ENCODE peak calls at places on chromosomes 12 and 14, in four cellular contexts. U, E, K and O are unnamed samples.

GRCh38 chr12:52952082-52952801 is 3.3 kb downstream of the KRT18 start:
- DNase-seq in K (no peak), E (peak), U (no peak), O (no peak)

GRCh38 chr14:77714926-77715325 is 7.0 kb downstream of the SLIRP start:
- DNase-seq in K (no peak), U (no peak), E (no peak), O (no peak)

GRCh38 chr12:24062642-24063245 is 113.3 kb upstream of the SOX5 start:
- DNase-seq in U (no peak), E (no peak), K (no peak), O (no peak)

GRCh38 chr14:33857650-33858049 is 93.2 kb downstream of the EGLN3 start:
- DNase-seq in E (no peak), U (no peak), K (no peak), O (no peak)

GRCh38 chr14:23055147-23055550 is 2.2 kb downstream of the CDH24 start:
- DNase-seq in K (no peak), E (no peak), U (no peak), O (no peak)

GRCh38 chr14:29913550-29913949 is 14.1 kb downstream of the PRKD1 start:
- DNase-seq in K (no peak), U (no peak), E (no peak), O (no peak)

GRCh38 chr14:21933681-21934080 is 260.1 kb upstream of the OR4E1 start:
- DNase-seq in K (no peak), U (no peak), E (no peak), O (peak)

GRCh38 chr12:77591959-77592358 is 238.7 kb upstream of the NAV3 start:
- DNase-seq in U (no peak), E (no peak), K (no peak), O (no peak)

GRCh38 chr12:58819345-58819744 is 101.0 kb downstream of the LRIG3 start:
- DNase-seq in E (no peak), U (no peak), K (no peak), O (no peak)

GRCh38 chr12:95601091-95601490 is 49.8 kb upstream of the USP44 start:
- DNase-seq in E (no peak), U (no peak), K (no peak), O (no peak)

GRCh38 chr12:95117178-95117599 is 43.8 kb upstream of the NR2C1 start:
- DNase-seq in K (peak), E (peak), U (peak), O (peak)

GRCh38 chr12:105721051-105721825 is 390.7 kb downstream of the C12orf75 start:
- DNase-seq in E (no peak), K (no peak), U (no peak), O (no peak)

GRCh38 chr14:71651228-71651627 is 281.0 kb upstream of the RGS6 start:
- DNase-seq in K (no peak), U (no peak), E (no peak), O (no peak)

GRCh38 chr14:67385120-67385519 is 25.0 kb downstream of the EIF2S1 start:
- DNase-seq in E (no peak), K (no peak), U (no peak), O (peak)

DNA sequence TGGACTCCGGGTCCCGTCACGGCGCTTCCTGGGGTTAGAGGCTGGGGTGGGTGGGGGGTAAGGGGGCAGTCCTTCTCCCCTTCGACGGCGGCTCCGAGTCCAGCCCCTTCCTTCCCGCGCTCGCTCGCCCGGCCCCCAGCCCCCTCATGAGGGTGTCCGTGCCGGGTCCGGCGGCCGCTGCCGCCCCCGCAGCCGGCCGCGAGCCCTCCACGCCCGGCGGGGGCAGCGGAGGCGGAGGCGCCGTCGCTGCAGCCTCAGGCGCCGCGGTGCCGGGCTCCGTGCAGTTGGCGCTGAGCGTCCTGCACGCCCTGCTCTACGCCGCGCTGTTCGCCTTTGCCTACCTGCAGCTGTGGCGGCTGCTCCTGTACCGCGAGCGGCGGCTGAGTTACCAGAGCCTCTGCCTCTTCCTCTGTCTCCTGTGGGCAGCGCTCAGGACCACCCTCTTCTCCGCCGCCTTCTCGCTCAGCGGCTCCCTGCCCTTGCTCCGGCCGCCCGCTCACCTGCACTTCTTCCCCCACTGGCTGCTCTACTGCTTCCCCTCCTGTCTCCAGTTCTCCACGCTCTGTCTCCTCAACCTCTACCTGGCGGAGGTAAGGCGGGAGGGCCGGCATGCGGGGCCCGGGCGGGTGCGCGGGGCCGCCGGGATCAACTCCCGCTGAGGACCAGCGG is 500 bp downstream of the GPR137C start:
- DNase-seq in U (no peak), K (no peak), E (peak), O (peak)
- TF ChIP-seq JUND in U (no peak), K (no peak), E (no peak), O (no peak)

GRCh38 chr12:85509081-85509856 is 229.2 kb downstream of the ALX1 start:
- DNase-seq in E (no peak), U (no peak), K (no peak), O (no peak)
- TF ChIP-seq JUND in E (no peak), U (no peak), K (no peak), O (no peak)

GRCh38 chr12:122864894-122865253 is 29.6 kb downstream of the HIP1R start:
- DNase-seq in K (no peak), E (no peak), U (peak), O (peak)

GRCh38 chr12:122867701-122868461 is 28.0 kb downstream of the VPS37B start:
- DNase-seq in E (peak), U (peak), K (no peak), O (peak)

GRCh38 chr12:122866379-122866778 is 29.5 kb downstream of the VPS37B start:
- DNase-seq in K (no peak), E (no peak), U (no peak), O (peak)

GRCh38 chr12:122866950-122867607 is 28.8 kb downstream of the VPS37B start:
- DNase-seq in E (no peak), K (no peak), U (peak), O (peak)

DNA sequence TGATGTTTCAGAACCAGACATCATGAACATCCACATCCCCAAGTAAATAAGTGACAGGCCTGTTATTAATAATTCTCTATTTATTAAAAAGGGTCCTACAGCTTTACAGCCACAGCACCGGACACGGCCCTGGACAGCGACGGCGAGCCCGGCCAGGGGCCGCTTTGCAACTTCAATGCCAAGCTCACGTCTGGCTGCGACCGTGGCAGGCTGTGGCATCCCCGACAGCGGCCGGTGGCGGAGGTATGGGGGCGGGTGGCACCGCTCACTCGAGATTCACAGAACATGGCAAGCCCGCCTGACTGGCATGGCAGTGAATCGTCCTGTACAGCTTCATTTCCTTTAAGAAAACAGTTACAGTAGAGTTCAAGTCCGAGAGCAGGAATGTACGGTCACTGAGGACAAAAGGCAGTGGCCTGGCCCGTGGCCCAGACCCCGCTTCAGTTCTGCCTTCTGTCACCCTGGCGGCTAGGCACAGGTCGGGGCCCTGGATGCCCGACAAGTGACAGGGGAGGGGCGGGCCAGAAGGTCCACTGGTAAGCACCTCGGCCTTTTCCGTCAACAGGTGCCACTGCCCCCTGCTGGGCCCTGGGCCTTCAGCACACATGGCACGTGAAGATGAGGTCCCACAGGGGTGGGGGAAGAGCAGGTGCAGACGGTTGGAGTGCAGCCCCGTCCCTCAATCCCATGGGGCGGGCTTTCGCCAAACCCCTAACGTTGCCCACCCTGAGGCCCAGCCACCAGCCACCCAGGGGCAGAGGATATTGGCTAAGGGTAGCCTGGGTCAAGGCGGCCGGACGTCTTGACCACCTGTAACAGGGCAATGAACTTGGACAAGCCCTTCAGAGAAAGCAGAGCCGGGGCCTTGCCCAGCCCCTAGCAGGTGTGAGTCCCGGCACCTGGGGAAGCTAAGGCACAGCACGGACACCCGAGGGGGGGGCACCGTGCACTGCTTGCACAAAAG is 30.3 kb downstream of the HIP1R start:
- DNase-seq in E (peak), K (peak), U (peak), O (peak)
- TF ChIP-seq JUND in E (no peak), K (no peak), U (no peak), O (no peak)

DNA sequence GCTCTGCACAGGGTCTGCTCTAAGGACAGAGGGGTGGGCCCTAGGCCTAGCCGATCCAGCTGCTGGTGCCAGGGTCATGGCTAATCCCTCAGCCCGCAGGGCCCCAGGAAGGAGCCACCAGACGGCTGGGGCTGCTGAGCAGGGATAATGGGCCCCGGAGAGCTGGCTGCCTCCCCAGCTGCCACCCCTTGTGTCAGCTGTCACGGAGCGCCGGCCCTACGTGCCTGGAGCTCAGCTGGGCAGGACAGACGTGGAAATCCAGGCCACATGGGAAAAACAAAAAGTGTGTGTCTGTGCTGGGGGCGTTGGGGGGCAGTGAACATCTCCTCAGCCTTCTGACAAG is 36.2 kb downstream of the CHGA start:
- DNase-seq in U (peak), E (no peak), K (no peak), O (no peak)
- TF ChIP-seq JUND in U (no peak), E (no peak), K (no peak), O (no peak)

GRCh38 chr14:75217508-75218206 is 41.2 kb upstream of the TMED10 start:
- DNase-seq in K (no peak), E (no peak), U (no peak), O (no peak)

GRCh38 chr14:75221797-75222196 is 45.4 kb upstream of the TMED10 start:
- DNase-seq in E (no peak), K (no peak), U (no peak), O (no peak)

GRCh38 chr14:75222208-75222701 is 45.8 kb upstream of the TMED10 start:
- DNase-seq in K (no peak), E (peak), U (no peak), O (no peak)

GRCh38 chr14:75216427-75217006 is 40.1 kb upstream of the TMED10 start:
- DNase-seq in E (no peak), U (no peak), K (no peak), O (no peak)

DNA sequence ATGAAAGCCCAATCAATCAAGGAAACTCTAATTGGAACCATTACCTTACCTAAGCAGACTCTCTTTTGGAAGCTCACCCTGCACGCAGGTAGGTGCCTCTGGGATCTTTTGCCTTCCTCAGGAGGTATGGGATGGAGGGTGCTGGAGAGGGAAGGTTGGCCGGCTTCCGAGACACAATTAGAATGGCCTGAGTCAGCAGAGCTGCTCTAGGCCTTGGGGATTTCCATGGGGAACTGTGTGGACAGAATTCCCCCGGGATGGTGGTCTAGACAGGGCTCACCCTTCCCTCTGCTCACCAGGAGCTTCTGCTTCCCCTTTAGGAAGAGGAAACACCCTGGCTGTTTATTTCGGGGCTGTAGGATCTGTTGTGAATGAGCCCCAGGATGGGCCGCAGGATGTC is 43.7 kb upstream of the TMED10 start:
- DNase-seq in E (no peak), K (no peak), U (no peak), O (no peak)
- TF ChIP-seq JUND in E (no peak), K (no peak), U (no peak), O (no peak)

GRCh38 chr12:119988440-119988787 is 622 bp upstream of the BICDL1 start:
- DNase-seq in E (no peak), K (no peak), U (peak), O (peak)
- TF ChIP-seq JUND in E (no peak), K (no peak), U (no peak), O (no peak)

GRCh38 chr12:123475256-123475703 is 17.3 kb downstream of the SNRNP35 start:
- DNase-seq in U (no peak), E (no peak), K (no peak), O (no peak)

GRCh38 chr12:123474493-123475255 is 16.7 kb downstream of the SNRNP35 start:
- DNase-seq in E (no peak), K (no peak), U (no peak), O (no peak)

GRCh38 chr12:123478069-123478468 is 20.1 kb downstream of the SNRNP35 start:
- DNase-seq in U (no peak), K (no peak), E (no peak), O (no peak)

GRCh38 chr12:123479442-123480180 is 21.7 kb downstream of the SNRNP35 start:
- DNase-seq in U (no peak), E (no peak), K (no peak), O (no peak)

DNA sequence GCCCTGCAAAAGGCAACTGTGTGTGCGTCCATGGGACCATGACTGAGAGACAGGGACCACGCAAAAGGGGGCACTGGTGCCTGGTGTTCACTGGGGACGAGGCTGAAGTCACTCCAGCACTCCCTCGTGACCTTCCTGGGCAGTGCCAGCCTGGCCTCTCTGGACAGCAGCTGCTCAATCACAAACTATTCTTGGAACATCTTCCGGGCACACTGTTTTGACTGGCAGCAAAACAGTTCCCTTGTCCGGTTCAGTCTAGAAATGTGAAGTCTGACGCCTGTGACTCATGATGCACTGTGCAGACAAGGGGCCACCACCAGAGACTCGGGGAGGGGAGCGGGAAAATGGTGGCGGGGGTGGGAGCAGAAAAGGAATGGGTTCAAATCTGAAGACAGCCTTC is 20.8 kb downstream of the SNRNP35 start:
- DNase-seq in E (no peak), U (no peak), K (no peak), O (no peak)
- TF ChIP-seq JUND in E (no peak), U (no peak), K (no peak), O (no peak)

DNA sequence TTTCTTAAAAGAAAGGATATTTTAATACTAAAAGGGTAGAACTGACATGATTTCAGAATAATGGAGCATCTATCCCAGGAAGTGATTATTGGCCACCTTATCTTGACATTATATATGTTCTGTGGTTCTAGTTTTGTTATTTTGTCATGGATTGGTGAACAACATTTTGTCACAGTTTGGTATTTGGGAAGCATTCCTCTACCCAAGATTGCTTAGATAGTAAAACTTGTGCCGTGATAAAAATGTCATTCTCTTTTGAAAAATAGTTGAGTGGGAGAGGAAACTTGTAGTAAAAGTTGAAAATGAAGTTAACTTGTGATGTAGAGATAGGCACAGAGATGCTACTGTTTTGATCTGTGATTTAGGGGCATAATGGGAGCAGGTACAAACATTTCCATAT is 65.7 kb downstream of the TMX1 start:
- DNase-seq in E (no peak), U (no peak), K (no peak), O (no peak)
- TF ChIP-seq JUND in E (no peak), U (no peak), K (no peak), O (no peak)